ENCODE peak calls at places on chromosomes 13 and 19, in six cellular contexts. One of them, this sample, is unnamed.

GRCh38 chr13:20847298-20847697 is 55.2 kb downstream of the XPO4 start:
- DNase-seq in stimulated activated CD8-positive, alpha-beta memory T cell treated with anti-CD3 and anti-CD28 coated beads, Interleukin-2, amount 100 ng/mL, for 48 hours: no peak
- DNase-seq in retinal pigment epithelial cell: no peak
- DNase-seq in NCI-H1436: no peak
- DNase-seq in HEK293T: no peak
- DNase-seq in CD4-positive, CD25-positive, alpha-beta regulatory T cell: no peak
- DNase-seq in this sample: no peak

GRCh38 chr19:18416778-18417249 is 2.4 kb upstream of the SSBP4 start:
- DNase-seq in retinal pigment epithelial cell: no peak
- DNase-seq in NCI-H1436: peak; percentile 91
- DNase-seq in stimulated activated CD8-positive, alpha-beta memory T cell treated with anti-CD3 and anti-CD28 coated beads, Interleukin-2, amount 100 ng/mL, for 48 hours: no peak
- DNase-seq in CD4-positive, CD25-positive, alpha-beta regulatory T cell: no peak
- DNase-seq in HEK293T: peak; percentile 79
- DNase-seq in this sample: no peak

GRCh38 chr19:30070970-30071632 is 129.1 kb downstream of the URI1 start:
- DNase-seq in CD4-positive, CD25-positive, alpha-beta regulatory T cell: no peak
- DNase-seq in NCI-H1436: no peak
- DNase-seq in HEK293T: no peak
- DNase-seq in stimulated activated CD8-positive, alpha-beta memory T cell treated with anti-CD3 and anti-CD28 coated beads, Interleukin-2, amount 100 ng/mL, for 48 hours: no peak
- DNase-seq in retinal pigment epithelial cell: no peak
- DNase-seq in this sample: no peak

GRCh38 chr13:38685974-38686571 is 804 bp upstream of the FREM2 start:
- DNase-seq in retinal pigment epithelial cell: no peak
- DNase-seq in NCI-H1436: peak; percentile 21
- DNase-seq in HEK293T: peak; percentile 52
- DNase-seq in CD4-positive, CD25-positive, alpha-beta regulatory T cell: no peak
- DNase-seq in stimulated activated CD8-positive, alpha-beta memory T cell treated with anti-CD3 and anti-CD28 coated beads, Interleukin-2, amount 100 ng/mL, for 48 hours: no peak
- DNase-seq in this sample: no peak

GRCh38 chr19:44430956-44431355 is 17.3 kb downstream of the ZNF229 start:
- DNase-seq in retinal pigment epithelial cell: no peak
- DNase-seq in CD4-positive, CD25-positive, alpha-beta regulatory T cell: no peak
- DNase-seq in NCI-H1436: no peak
- DNase-seq in HEK293T: no peak
- DNase-seq in stimulated activated CD8-positive, alpha-beta memory T cell treated with anti-CD3 and anti-CD28 coated beads, Interleukin-2, amount 100 ng/mL, for 48 hours: no peak
- DNase-seq in this sample: no peak

GRCh38 chr19:10143700-10144099 is 24.0 kb upstream of the EIF3G start:
- DNase-seq in CD4-positive, CD25-positive, alpha-beta regulatory T cell: no peak
- DNase-seq in retinal pigment epithelial cell: no peak
- DNase-seq in HEK293T: no peak
- DNase-seq in stimulated activated CD8-positive, alpha-beta memory T cell treated with anti-CD3 and anti-CD28 coated beads, Interleukin-2, amount 100 ng/mL, for 48 hours: no peak
- DNase-seq in NCI-H1436: no peak
- DNase-seq in this sample: no peak

GRCh38 chr13:73273737-73274136 is 214.9 kb downstream of the KLF5 start:
- DNase-seq in NCI-H1436: no peak
- DNase-seq in CD4-positive, CD25-positive, alpha-beta regulatory T cell: no peak
- DNase-seq in stimulated activated CD8-positive, alpha-beta memory T cell treated with anti-CD3 and anti-CD28 coated beads, Interleukin-2, amount 100 ng/mL, for 48 hours: no peak
- DNase-seq in retinal pigment epithelial cell: peak; percentile 96
- DNase-seq in HEK293T: no peak
- DNase-seq in this sample: no peak

GRCh38 chr19:30666301-30666803 is 294.2 kb downstream of the ZNF536 start:
- DNase-seq in NCI-H1436: peak; percentile 47
- DNase-seq in CD4-positive, CD25-positive, alpha-beta regulatory T cell: peak; percentile 25
- DNase-seq in retinal pigment epithelial cell: no peak
- DNase-seq in stimulated activated CD8-positive, alpha-beta memory T cell treated with anti-CD3 and anti-CD28 coated beads, Interleukin-2, amount 100 ng/mL, for 48 hours: peak; percentile 25
- DNase-seq in HEK293T: peak; percentile 56
- DNase-seq in this sample: no peak

GRCh38 chr19:10961073-10961762 is 388 bp downstream of the SMARCA4 start:
- DNase-seq in stimulated activated CD8-positive, alpha-beta memory T cell treated with anti-CD3 and anti-CD28 coated beads, Interleukin-2, amount 100 ng/mL, for 48 hours: no peak
- DNase-seq in retinal pigment epithelial cell: no peak
- DNase-seq in CD4-positive, CD25-positive, alpha-beta regulatory T cell: no peak
- DNase-seq in HEK293T: peak; percentile 29
- DNase-seq in NCI-H1436: no peak
- DNase-seq in this sample: no peak

GRCh38 chr19:41813911-41814310 is 17.5 kb downstream of the CEACAM3 start:
- DNase-seq in HEK293T: no peak
- DNase-seq in stimulated activated CD8-positive, alpha-beta memory T cell treated with anti-CD3 and anti-CD28 coated beads, Interleukin-2, amount 100 ng/mL, for 48 hours: no peak
- DNase-seq in NCI-H1436: no peak
- DNase-seq in CD4-positive, CD25-positive, alpha-beta regulatory T cell: no peak
- DNase-seq in retinal pigment epithelial cell: no peak
- DNase-seq in this sample: no peak

GRCh38 chr13:24931450-24932217 is 164.3 kb upstream of the PABPC3 start:
- DNase-seq in NCI-H1436: no peak
- DNase-seq in CD4-positive, CD25-positive, alpha-beta regulatory T cell: no peak
- DNase-seq in HEK293T: no peak
- DNase-seq in stimulated activated CD8-positive, alpha-beta memory T cell treated with anti-CD3 and anti-CD28 coated beads, Interleukin-2, amount 100 ng/mL, for 48 hours: no peak
- DNase-seq in retinal pigment epithelial cell: no peak
- DNase-seq in this sample: no peak

GRCh38 chr13:99542788-99543406 is 41.6 kb downstream of the TM9SF2 start:
- DNase-seq in NCI-H1436: no peak
- DNase-seq in retinal pigment epithelial cell: no peak
- DNase-seq in HEK293T: no peak
- DNase-seq in stimulated activated CD8-positive, alpha-beta memory T cell treated with anti-CD3 and anti-CD28 coated beads, Interleukin-2, amount 100 ng/mL, for 48 hours: peak; percentile 26
- DNase-seq in CD4-positive, CD25-positive, alpha-beta regulatory T cell: peak; percentile 50
- DNase-seq in this sample: no peak